ENCODE peak calls at places on chromosomes 3 and 15, in six cellular contexts. H, Z, X, K, I and E are unnamed samples.

GRCh38 chr3:66582721-66583141 is 81.9 kb upstream of the LRIG1 start:
- DNase-seq in H (no peak), Z (no peak), X (no peak), K (no peak), I (peak), E (no peak)

GRCh38 chr3:127997961-127998360 is 54.3 kb upstream of the SEC61A1 start:
- DNase-seq in H (no peak), Z (no peak), X (peak), K (no peak), I (no peak), E (no peak)

GRCh38 chr3:33962383-33962782 is 164.0 kb downstream of the PDCD6IP start:
- DNase-seq in H (no peak), Z (no peak), X (no peak), K (no peak), I (no peak), E (no peak)

GRCh38 chr3:124607163-124607562 is 123.1 kb upstream of the UMPS start:
- DNase-seq in H (no peak), Z (no peak), X (peak), K (no peak), I (no peak), E (peak)

GRCh38 chr3:125032100-125032643 is 23.6 kb downstream of the HEG1 start:
- DNase-seq in H (no peak), Z (no peak), X (peak), K (no peak), I (no peak), E (no peak)

GRCh38 chr3:126539558-126540250 is 15.7 kb downstream of the CHST13 start:
- DNase-seq in H (no peak), Z (no peak), X (no peak), K (no peak), I (no peak), E (no peak)

GRCh38 chr3:139302084-139302800 is 41.6 kb upstream of the MRPS22 start:
- DNase-seq in H (peak), Z (no peak), X (peak), K (no peak), I (no peak), E (peak)

GRCh38 chr15:39195988-39196486 is 384.8 kb upstream of the THBS1 start:
- DNase-seq in H (peak), Z (no peak), X (no peak), K (no peak), I (no peak), E (peak)

GRCh38 chr3:184361932-184362667 is 590 bp downstream of the POLR2H start:
- DNase-seq in H (peak), Z (no peak), X (no peak), K (peak), I (no peak), E (peak)

GRCh38 chr3:84946240-84946639 is 12.5 kb upstream of the CADM2 start:
- DNase-seq in H (no peak), Z (no peak), X (no peak), K (no peak), I (no peak), E (no peak)

GRCh38 chr15:59150185-59150584 is 45.2 kb downstream of the CCNB2 start:
- DNase-seq in H (no peak), Z (no peak), X (no peak), K (no peak), I (no peak), E (no peak)

GRCh38 chr3:39849992-39850706 is 40.7 kb downstream of the MYRIP start:
- DNase-seq in H (no peak), Z (no peak), X (no peak), K (no peak), I (no peak), E (no peak)

GRCh38 chr3:169454060-169454317 is 209.5 kb downstream of the MECOM start:
- DNase-seq in H (no peak), Z (no peak), X (no peak), K (no peak), I (no peak), E (no peak)

GRCh38 chr3:33318709-33319380 is 41.6 kb downstream of the FBXL2 start:
- DNase-seq in H (no peak), Z (no peak), X (no peak), K (no peak), I (no peak), E (peak)

GRCh38 chr3:159987291-159987711 is 1.3 kb upstream of the IL12A start:
- DNase-seq in H (no peak), Z (no peak), X (no peak), K (no peak), I (no peak), E (peak)

GRCh38 chr15:41806291-41807181 is 21.4 kb upstream of the JMJD7 start:
- DNase-seq in H (no peak), Z (no peak), X (peak), K (no peak), I (no peak), E (no peak)

GRCh38 chr3:196528639-196529233 is 13.6 kb upstream of the SMCO1 start:
- DNase-seq in H (peak), Z (peak), X (no peak), K (peak), I (no peak), E (peak)

GRCh38 chr3:29261119-29261518 is 19.8 kb upstream of the RBMS3 start:
- DNase-seq in H (no peak), Z (no peak), X (no peak), K (no peak), I (no peak), E (no peak)
- TF ChIP-seq POLR2A in H (no peak), Z (no peak), X (no peak), K (no peak), I (no peak), E (no peak)

DNA sequence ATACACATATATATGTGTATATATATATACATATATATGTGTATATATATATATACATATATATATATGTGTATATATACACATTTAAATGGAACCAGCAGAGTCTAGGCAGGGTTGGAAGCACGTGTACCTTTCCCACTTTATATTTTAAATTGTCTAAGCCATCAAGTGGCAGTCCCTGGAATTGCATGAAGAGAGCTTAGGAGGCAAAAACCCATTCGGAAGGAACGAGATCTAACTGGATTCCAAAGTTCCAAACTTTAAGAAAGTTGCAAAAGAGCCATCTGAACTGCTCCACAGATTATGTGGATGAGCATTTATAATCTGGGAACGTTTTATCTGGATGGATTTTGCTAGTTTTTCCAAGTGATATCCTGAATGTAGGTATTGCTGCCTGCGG is 186.5 kb downstream of the FOXP1 start:
- DNase-seq in H (peak), Z (no peak), X (peak), K (peak), I (no peak), E (peak)
- TF ChIP-seq CTCF in H (peak), Z (peak), X (peak), K (peak), I (peak), E (peak)

GRCh38 chr15:99651023-99651807 is 82.0 kb downstream of the LYSMD4 start:
- DNase-seq in H (no peak), Z (no peak), X (no peak), K (no peak), I (no peak), E (peak)
- TF ChIP-seq RFX5 in H (no peak), Z (no peak), X (no peak), K (no peak), I (no peak), E (no peak)

DNA sequence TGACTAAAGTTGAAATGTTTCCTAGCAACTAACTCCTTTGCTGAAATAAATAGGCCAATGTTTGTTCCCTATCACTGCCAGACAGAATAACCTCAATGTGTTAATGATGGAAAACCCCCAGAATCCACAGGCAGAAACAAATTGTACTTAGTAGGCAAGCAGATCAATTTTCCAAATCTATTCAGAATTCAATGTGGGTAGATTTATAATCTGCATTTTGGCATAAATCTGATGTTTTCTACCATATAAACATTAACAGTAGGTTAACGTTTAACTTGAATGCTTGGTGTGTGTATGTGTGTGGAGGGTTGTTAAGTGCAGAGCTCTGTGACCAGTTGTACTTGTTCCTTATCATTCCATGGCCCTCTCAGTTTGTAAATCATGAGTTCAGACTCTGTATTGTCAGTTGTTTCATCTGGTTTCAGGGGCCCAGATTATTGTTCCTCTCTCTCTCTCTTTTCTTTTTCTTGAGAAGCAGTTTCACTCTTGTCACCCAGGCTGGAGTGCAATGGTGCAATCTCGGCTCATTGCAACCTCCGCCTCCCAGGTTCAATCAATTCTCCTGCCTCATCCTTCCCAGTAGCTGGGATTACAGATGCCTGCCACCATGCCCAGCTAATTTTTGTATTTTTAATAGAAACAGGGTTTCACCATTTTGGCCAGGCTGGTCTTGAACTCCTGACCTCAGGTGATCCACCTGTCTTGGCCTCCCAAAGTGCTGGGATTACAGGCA is 32.8 kb downstream of the PLSCR1 start:
- DNase-seq in H (no peak), Z (no peak), X (no peak), K (no peak), I (no peak), E (no peak)
- TF ChIP-seq POLR2A in H (no peak), Z (no peak), X (no peak), K (no peak), I (no peak), E (no peak)